ENCODE peak calls at places on chromosomes 13 and 19, in six cellular contexts. E, G, I, X, H and Y are unnamed samples.
A peak's percentile ranks its signal among the peaks of the same experiment; 100 is the strongest.

GRCh38 chr19:45615795-45616708 is 14.0 kb upstream of the GPR4 start:
- DNase-seq in E (peak; percentile 99), G (peak; percentile 97), I (peak; percentile 39), X (no peak), H (peak; percentile 76), Y (peak; percentile 92)

GRCh38 chr13:21326155-21327030 is 132.7 kb downstream of the ZDHHC20 start:
- DNase-seq in E (peak; percentile 72), G (no peak), I (no peak), X (no peak), H (peak; percentile 69), Y (peak; percentile 50)

GRCh38 chr13:64723735-64724134 is 2506.4 kb downstream of the PCDH9 start:
- DNase-seq in E (no peak), G (peak; percentile 80), I (no peak), X (no peak), H (peak; percentile 95), Y (peak; percentile 65)

GRCh38 chr13:27005556-27005955 is 166.1 kb downstream of the USP12 start:
- DNase-seq in E (no peak), G (no peak), I (no peak), X (no peak), H (no peak), Y (peak; percentile 49)

GRCh38 chr19:19201697-19202630 is 1.2 kb downstream of the NR2C2AP start:
- DNase-seq in E (no peak), G (no peak), I (no peak), X (no peak), H (no peak), Y (no peak)

GRCh38 chr13:95153647-95154405 is 147.4 kb downstream of the ABCC4 start:
- DNase-seq in E (no peak), G (no peak), I (no peak), X (no peak), H (no peak), Y (peak; percentile 39)

GRCh38 chr13:30019648-30020626 is 169.5 kb upstream of the UBL3 start:
- DNase-seq in E (no peak), G (no peak), I (no peak), X (no peak), H (no peak), Y (no peak)

GRCh38 chr19:50300814-50301606 is 28.2 kb downstream of the KCNC3 start:
- DNase-seq in E (no peak), G (peak; percentile 10), I (no peak), X (no peak), H (peak; percentile 81), Y (no peak)

GRCh38 chr19:16015805-16016173 is 60.5 kb upstream of the TPM4 start:
- DNase-seq in E (no peak), G (no peak), I (no peak), X (no peak), H (no peak), Y (no peak)

GRCh38 chr13:44899967-44900366 is 89.3 kb downstream of the NUFIP1 start:
- DNase-seq in E (no peak), G (no peak), I (no peak), X (no peak), H (no peak), Y (peak; percentile 90)

GRCh38 chr13:105848494-105848893 is 687.0 kb downstream of the EFNB2 start:
- DNase-seq in E (no peak), G (no peak), I (no peak), X (no peak), H (no peak), Y (peak; percentile 7)

GRCh38 chr13:99357149-99357596 is 50.0 kb upstream of the GPR183 start:
- DNase-seq in E (no peak), G (no peak), I (no peak), X (no peak), H (peak; percentile 84), Y (no peak)

GRCh38 chr13:104326523-104326922 is 1260.3 kb upstream of the SLC10A2 start:
- DNase-seq in E (no peak), G (no peak), I (no peak), X (no peak), H (no peak), Y (no peak)

GRCh38 chr19:19460761-19461265 is 54.5 kb downstream of the TSSK6 start:
- DNase-seq in E (no peak), G (no peak), I (peak; percentile 27), X (no peak), H (peak; percentile 6), Y (peak; percentile 25)

GRCh38 chr19:342801-343421 is 1.7 kb downstream of the MIER2 start:
- DNase-seq in E (no peak), G (peak; percentile 26), I (no peak), X (peak; percentile 64), H (peak; percentile 84), Y (no peak)

GRCh38 chr13:33262069-33262487 is 23.5 kb downstream of the STARD13 start:
- DNase-seq in E (no peak), G (peak; percentile 66), I (no peak), X (no peak), H (peak; percentile 47), Y (peak; percentile 83)